ENCODE peak calls at places on chromosomes 16 and 17, in six cellular contexts. Z, I, B, M, Q and R are unnamed samples.

GRCh38 chr17:57614742-57615141 is 130.4 kb downstream of the CCDC182 start:
- DNase-seq in Z (no peak), Q (no peak), B (no peak), M (no peak), I (no peak), R (no peak)

GRCh38 chr17:74767111-74767516 is 9.0 kb downstream of the NAT9 start:
- DNase-seq in Q (no peak), M (no peak), I (no peak), Z (no peak), B (no peak), R (no peak)

GRCh38 chr16:87465306-87465705 is 27.5 kb downstream of the ZCCHC14 start:
- DNase-seq in Q (peak), I (peak), Z (no peak), B (no peak), M (no peak), R (peak)

GRCh38 chr17:5950871-5951270 is 119.3 kb upstream of the WSCD1 start:
- DNase-seq in I (no peak), M (no peak), Q (no peak), B (no peak), Z (no peak), R (no peak)

GRCh38 chr16:56266981-56267607 is 75.8 kb downstream of the GNAO1 start:
- DNase-seq in Z (no peak), B (no peak), I (no peak), M (no peak), Q (no peak), R (no peak)

GRCh38 chr17:49926886-49927285 is 42.1 kb upstream of the DLX4 start:
- DNase-seq in I (no peak), M (no peak), Q (peak), Z (no peak), B (no peak), R (no peak)

GRCh38 chr17:78831688-78832540 is 8.7 kb downstream of the USP36 start:
- DNase-seq in I (no peak), M (no peak), B (no peak), Z (no peak), Q (no peak), R (no peak)

GRCh38 chr17:44438634-44439033 is 49.2 kb upstream of the ITGA2B start:
- DNase-seq in M (no peak), I (no peak), B (no peak), Q (no peak), Z (no peak), R (no peak)